ENCODE peak calls at places on chromosomes 5 and 9, in four cellular contexts. One of them, this sample, is unnamed.

GRCh38 chr5:53429706-53430105 is 50.7 kb upstream of the FST start:
- DNase-seq in stomach: no peak
- DNase-seq in epithelial cell of esophagus: peak
- DNase-seq in retinal pigment epithelial cell: no peak
- DNase-seq in this sample: no peak

GRCh38 chr9:133667759-133668450 is 31.7 kb downstream of the DBH start:
- DNase-seq in epithelial cell of esophagus: no peak
- DNase-seq in stomach: no peak
- DNase-seq in retinal pigment epithelial cell: no peak
- DNase-seq in this sample: no peak

GRCh38 chr9:137242329-137243204 is 1.5 kb downstream of the TUBB4B start:
- DNase-seq in retinal pigment epithelial cell: no peak
- DNase-seq in stomach: no peak
- DNase-seq in epithelial cell of esophagus: no peak
- DNase-seq in this sample: no peak

GRCh38 chr5:172746725-172747124 is 24.3 kb downstream of the DUSP1 start:
- DNase-seq in stomach: no peak
- DNase-seq in retinal pigment epithelial cell: no peak
- DNase-seq in epithelial cell of esophagus: no peak
- DNase-seq in this sample: no peak

GRCh38 chr9:34557421-34558321 is 31.9 kb downstream of the CNTFR start:
- DNase-seq in epithelial cell of esophagus: no peak
- DNase-seq in retinal pigment epithelial cell: no peak
- DNase-seq in stomach: no peak
- DNase-seq in this sample: no peak

GRCh38 chr5:30183736-30184135 is 1009.8 kb upstream of the CDH6 start:
- DNase-seq in stomach: no peak
- DNase-seq in retinal pigment epithelial cell: no peak
- DNase-seq in epithelial cell of esophagus: no peak
- DNase-seq in this sample: no peak

GRCh38 chr9:96654450-96655197 is 493 bp downstream of the PRXL2C start:
- DNase-seq in retinal pigment epithelial cell: peak
- DNase-seq in stomach: peak
- DNase-seq in epithelial cell of esophagus: peak
- DNase-seq in this sample: peak

GRCh38 chr5:107563957-107564544 is 106.7 kb downstream of the EFNA5 start:
- DNase-seq in epithelial cell of esophagus: no peak
- DNase-seq in stomach: no peak
- DNase-seq in retinal pigment epithelial cell: no peak
- DNase-seq in this sample: no peak

GRCh38 chr5:99543841-99544240 is 615.0 kb upstream of the CHD1 start:
- DNase-seq in stomach: no peak
- DNase-seq in retinal pigment epithelial cell: no peak
- DNase-seq in epithelial cell of esophagus: no peak
- DNase-seq in this sample: no peak

GRCh38 chr5:115126303-115126702 is 43.4 kb downstream of the TRIM36 start:
- DNase-seq in epithelial cell of esophagus: no peak
- DNase-seq in stomach: no peak
- DNase-seq in retinal pigment epithelial cell: no peak
- DNase-seq in this sample: no peak

GRCh38 chr9:21692390-21692789 is 110.0 kb upstream of the MTAP start:
- DNase-seq in retinal pigment epithelial cell: no peak
- DNase-seq in stomach: no peak
- DNase-seq in epithelial cell of esophagus: no peak
- DNase-seq in this sample: no peak

GRCh38 chr9:93017621-93018020 is 40.9 kb upstream of the SUSD3 start:
- DNase-seq in retinal pigment epithelial cell: no peak
- DNase-seq in stomach: peak
- DNase-seq in epithelial cell of esophagus: no peak
- DNase-seq in this sample: no peak

GRCh38 chr5:7650755-7651154 is 200.2 kb downstream of the CFAP90 start:
- DNase-seq in retinal pigment epithelial cell: no peak
- DNase-seq in stomach: peak
- DNase-seq in epithelial cell of esophagus: no peak
- DNase-seq in this sample: no peak

GRCh38 chr9:18829858-18830257 is 203.2 kb downstream of the SAXO1 start:
- DNase-seq in retinal pigment epithelial cell: no peak
- DNase-seq in epithelial cell of esophagus: no peak
- DNase-seq in stomach: no peak
- DNase-seq in this sample: no peak

GRCh38 chr9:121732383-121732782 is 80.9 kb downstream of the DAB2IP start:
- DNase-seq in stomach: no peak
- DNase-seq in retinal pigment epithelial cell: no peak
- DNase-seq in epithelial cell of esophagus: no peak
- DNase-seq in this sample: no peak

GRCh38 chr5:80920333-80920732 is 39.8 kb upstream of the RASGRF2 start:
- DNase-seq in stomach: no peak
- DNase-seq in epithelial cell of esophagus: peak
- DNase-seq in retinal pigment epithelial cell: no peak
- DNase-seq in this sample: no peak

GRCh38 chr9:98067184-98067583 is 10.7 kb downstream of the NANS start:
- DNase-seq in stomach: no peak
- DNase-seq in epithelial cell of esophagus: no peak
- DNase-seq in retinal pigment epithelial cell: no peak
- DNase-seq in this sample: no peak

GRCh38 chr5:175098301-175098700 is 345.7 kb downstream of the DRD1 start:
- DNase-seq in retinal pigment epithelial cell: no peak
- DNase-seq in epithelial cell of esophagus: no peak
- DNase-seq in stomach: no peak
- DNase-seq in this sample: no peak

GRCh38 chr9:68941780-68942459 is 72.0 kb downstream of the PRKACG start:
- DNase-seq in epithelial cell of esophagus: no peak
- DNase-seq in retinal pigment epithelial cell: no peak
- DNase-seq in stomach: no peak
- DNase-seq in this sample: no peak

GRCh38 chr5:54243483-54244080 is 66.8 kb downstream of the ARL15 start:
- DNase-seq in retinal pigment epithelial cell: no peak
- DNase-seq in epithelial cell of esophagus: peak
- DNase-seq in stomach: no peak
- DNase-seq in this sample: peak

GRCh38 chr5:132840313-132840712 is 9.9 kb upstream of the SHROOM1 start:
- DNase-seq in retinal pigment epithelial cell: no peak
- DNase-seq in epithelial cell of esophagus: no peak
- DNase-seq in stomach: no peak
- DNase-seq in this sample: no peak

GRCh38 chr5:140196406-140196805 is 21.4 kb downstream of the CYSTM1 start:
- DNase-seq in retinal pigment epithelial cell: no peak
- DNase-seq in epithelial cell of esophagus: no peak
- DNase-seq in stomach: no peak
- DNase-seq in this sample: no peak

GRCh38 chr5:16812911-16813310 is 123.2 kb downstream of the MYO10 start:
- DNase-seq in epithelial cell of esophagus: peak
- DNase-seq in retinal pigment epithelial cell: no peak
- DNase-seq in stomach: peak
- DNase-seq in this sample: no peak

GRCh38 chr5:119359737-119360413 is 4.1 kb downstream of the TNFAIP8 start:
- DNase-seq in stomach: no peak
- DNase-seq in epithelial cell of esophagus: peak
- DNase-seq in retinal pigment epithelial cell: no peak
- DNase-seq in this sample: no peak

GRCh38 chr5:119356384-119357188 is 767 bp downstream of the TNFAIP8 start:
- DNase-seq in retinal pigment epithelial cell: no peak
- DNase-seq in epithelial cell of esophagus: no peak
- DNase-seq in stomach: no peak
- DNase-seq in this sample: no peak

GRCh38 chr5:119358901-119359603 is 3.2 kb downstream of the TNFAIP8 start:
- DNase-seq in stomach: no peak
- DNase-seq in retinal pigment epithelial cell: no peak
- DNase-seq in epithelial cell of esophagus: peak
- DNase-seq in this sample: no peak

GRCh38 chr5:119357309-119357708 is 1.5 kb downstream of the TNFAIP8 start:
- DNase-seq in stomach: no peak
- DNase-seq in epithelial cell of esophagus: no peak
- DNase-seq in retinal pigment epithelial cell: no peak
- DNase-seq in this sample: no peak

GRCh38 chr5:119357815-119358559 is 2.2 kb downstream of the TNFAIP8 start:
- DNase-seq in stomach: no peak
- DNase-seq in epithelial cell of esophagus: no peak
- DNase-seq in retinal pigment epithelial cell: peak
- DNase-seq in this sample: no peak
- H3K4me3 ChIP-seq in stomach: peak
- H3K4me3 ChIP-seq in epithelial cell of esophagus: no peak
- H3K4me3 ChIP-seq in retinal pigment epithelial cell: no peak
- H3K4me3 ChIP-seq in this sample: no peak

GRCh38 chr9:33320230-33320567 is 29.9 kb downstream of the NFX1 start:
- DNase-seq in epithelial cell of esophagus: no peak
- DNase-seq in stomach: no peak
- DNase-seq in retinal pigment epithelial cell: no peak
- DNase-seq in this sample: no peak

GRCh38 chr9:33318225-33318624 is 27.9 kb downstream of the NFX1 start:
- DNase-seq in epithelial cell of esophagus: no peak
- DNase-seq in stomach: no peak
- DNase-seq in retinal pigment epithelial cell: no peak
- DNase-seq in this sample: no peak

GRCh38 chr9:33318781-33319180 is 28.5 kb downstream of the NFX1 start:
- DNase-seq in retinal pigment epithelial cell: no peak
- DNase-seq in stomach: no peak
- DNase-seq in epithelial cell of esophagus: no peak
- DNase-seq in this sample: no peak

GRCh38 chr9:33315371-33315770 is 25.1 kb downstream of the NFX1 start:
- DNase-seq in stomach: no peak
- DNase-seq in epithelial cell of esophagus: no peak
- DNase-seq in retinal pigment epithelial cell: no peak
- DNase-seq in this sample: no peak

DNA sequence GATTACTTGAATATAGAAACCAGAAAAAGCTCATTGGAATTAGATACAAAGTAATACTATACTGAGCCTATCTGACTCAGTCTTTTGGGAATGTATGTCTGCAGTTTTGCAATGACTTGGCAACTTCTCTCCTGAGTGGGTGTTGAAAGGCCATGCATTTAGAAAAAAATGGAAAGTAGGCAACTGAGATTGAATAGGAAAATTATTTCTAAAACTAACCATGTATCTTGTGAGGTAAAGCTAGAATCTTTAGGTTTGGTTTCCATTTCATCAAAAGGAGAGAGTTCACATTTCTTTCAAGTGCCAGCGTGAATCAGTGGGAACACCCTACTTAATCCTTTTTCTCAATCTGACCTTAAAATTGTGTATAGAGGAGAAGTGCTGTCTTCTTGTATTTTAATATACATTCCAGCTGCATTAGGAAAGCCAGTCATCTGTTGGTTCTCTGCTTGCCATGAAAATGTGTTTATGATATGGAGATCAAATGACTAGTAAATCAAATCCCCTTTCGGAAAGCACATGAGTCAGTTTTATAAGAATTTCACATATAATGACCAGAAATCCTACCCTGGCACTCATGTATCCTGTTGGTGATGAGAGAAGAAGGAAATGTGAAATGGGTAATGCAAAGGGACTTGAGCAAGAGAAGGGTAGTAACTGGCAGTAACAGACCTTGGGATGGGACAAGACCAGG is 30.4 kb downstream of the NFX1 start:
- DNase-seq in stomach: no peak
- DNase-seq in retinal pigment epithelial cell: peak
- DNase-seq in epithelial cell of esophagus: peak
- DNase-seq in this sample: no peak
- H3K4me3 ChIP-seq in stomach: no peak
- H3K4me3 ChIP-seq in retinal pigment epithelial cell: no peak
- H3K4me3 ChIP-seq in epithelial cell of esophagus: no peak
- H3K4me3 ChIP-seq in this sample: no peak

GRCh38 chr9:109319631-109320233 is 1.1 kb downstream of the EPB41L4B start:
- DNase-seq in stomach: peak
- DNase-seq in epithelial cell of esophagus: no peak
- DNase-seq in retinal pigment epithelial cell: no peak
- DNase-seq in this sample: no peak

GRCh38 chr9:109317311-109317978 is 3.4 kb downstream of the EPB41L4B start:
- DNase-seq in retinal pigment epithelial cell: no peak
- DNase-seq in stomach: no peak
- DNase-seq in epithelial cell of esophagus: no peak
- DNase-seq in this sample: no peak

GRCh38 chr9:109320338-109320733 is 523 bp downstream of the EPB41L4B start:
- DNase-seq in stomach: no peak
- DNase-seq in retinal pigment epithelial cell: no peak
- DNase-seq in epithelial cell of esophagus: no peak
- DNase-seq in this sample: no peak

GRCh38 chr9:109317979-109318671 is 2.7 kb downstream of the EPB41L4B start:
- DNase-seq in retinal pigment epithelial cell: no peak
- DNase-seq in epithelial cell of esophagus: peak
- DNase-seq in stomach: no peak
- DNase-seq in this sample: no peak

DNA sequence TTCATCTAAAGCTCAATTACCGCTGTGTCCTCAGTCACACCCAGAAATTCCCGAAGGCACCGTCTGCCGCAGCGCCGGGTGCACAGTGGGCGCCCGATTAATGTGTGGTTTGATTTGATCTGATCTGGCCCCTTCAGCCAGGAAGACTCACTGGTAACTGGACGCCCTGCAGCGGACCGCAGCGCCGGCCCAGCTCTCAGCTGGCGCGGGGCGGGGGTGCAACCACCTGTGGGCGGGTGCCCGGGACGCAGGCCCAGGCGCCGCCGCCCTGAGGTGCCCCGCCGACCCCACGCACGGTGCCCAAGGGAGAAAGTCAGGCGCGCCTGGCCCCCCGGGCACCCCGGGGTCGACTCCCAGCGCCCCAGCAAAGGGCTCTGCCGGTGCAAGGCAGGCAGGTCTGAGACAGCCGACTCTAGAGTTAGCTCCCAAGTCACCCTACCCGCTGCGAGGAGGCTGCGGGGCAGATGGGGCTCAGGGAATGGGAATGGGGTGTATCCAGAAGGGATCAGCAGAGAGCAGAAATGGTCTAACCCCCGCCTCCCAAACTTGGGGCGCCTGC is 1.7 kb downstream of the EPB41L4B start:
- DNase-seq in stomach: peak
- DNase-seq in retinal pigment epithelial cell: no peak
- DNase-seq in epithelial cell of esophagus: peak
- DNase-seq in this sample: no peak
- H3K4me3 ChIP-seq in stomach: peak
- H3K4me3 ChIP-seq in retinal pigment epithelial cell: peak
- H3K4me3 ChIP-seq in epithelial cell of esophagus: peak
- H3K4me3 ChIP-seq in this sample: no peak

DNA sequence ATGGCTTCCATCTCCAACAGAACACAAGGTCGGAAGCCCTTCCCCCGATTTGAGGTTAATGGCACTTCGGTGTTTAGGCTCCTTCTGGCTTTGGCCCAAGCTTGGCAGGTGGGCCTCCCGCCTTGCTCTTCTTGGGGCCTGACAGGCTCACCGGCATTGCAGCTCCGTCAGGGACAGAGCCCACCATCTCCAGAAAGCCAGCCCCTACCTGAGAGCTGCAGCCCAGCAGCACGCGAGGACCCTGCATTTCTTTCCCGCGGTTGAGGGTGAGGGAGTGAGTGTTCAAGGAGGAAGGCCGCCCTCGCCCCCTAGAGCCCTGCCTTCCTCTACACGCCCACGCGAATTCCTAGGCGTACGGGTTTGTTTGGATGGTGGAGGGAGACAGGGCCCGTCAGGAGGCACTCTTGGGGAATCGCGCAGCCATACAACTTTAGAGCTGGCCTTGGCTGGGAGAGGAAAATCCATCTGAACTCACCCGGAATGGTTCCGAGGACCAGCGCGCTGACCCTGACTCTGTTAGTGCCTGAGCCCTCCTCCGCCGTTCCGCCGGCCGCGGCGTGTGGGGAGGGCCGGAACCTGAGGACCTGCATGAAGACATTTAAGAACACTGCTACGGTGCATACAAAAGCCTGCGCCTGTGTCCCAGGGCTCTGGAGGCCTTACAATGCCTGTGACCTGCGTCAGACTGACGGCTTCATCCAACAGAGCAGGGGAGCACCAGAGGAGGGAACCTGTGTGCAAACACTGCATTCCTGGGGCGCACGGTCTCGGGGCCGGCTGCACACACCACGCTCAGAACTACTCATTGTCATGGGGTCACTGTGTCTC is 73.8 kb downstream of the MRPL36 start:
- DNase-seq in stomach: peak
- DNase-seq in retinal pigment epithelial cell: no peak
- DNase-seq in epithelial cell of esophagus: no peak
- DNase-seq in this sample: no peak
- H3K4me3 ChIP-seq in stomach: no peak
- H3K4me3 ChIP-seq in retinal pigment epithelial cell: no peak
- H3K4me3 ChIP-seq in epithelial cell of esophagus: no peak
- H3K4me3 ChIP-seq in this sample: no peak

This sample was measured in SK-N-MC.